ENCODE peak calls at places on chromosomes 1 and 21, in ten cellular contexts. V is lower lobe of right lung, X is GM23338, K is spleen, S is GM06990, L is WERI-Rb-1, G is IMR-90, Y is fibroblast of lung, A is hepatocyte, E is tibial artery. N is an unnamed sample.

GRCh38 chr1:186842547-186842946 is 13.8 kb downstream of the PLA2G4A start:
- DNase-seq in V (no peak), X (no peak), K (no peak), S (no peak), L (peak; percentile 9), G (no peak), Y (no peak), A (no peak), E (no peak), N (no peak)

GRCh38 chr21:37072239-37072987 is 458 bp downstream of the PIGP start:
- DNase-seq in V (no peak), X (peak; percentile 67), K (no peak), S (no peak), L (peak; percentile 85), G (peak; percentile 89), Y (no peak), A (peak; percentile 93), E (peak; percentile 82), N (peak; percentile 85)

GRCh38 chr1:70248729-70249128 is 27.5 kb downstream of the SRSF11 start:
- DNase-seq in V (no peak), X (no peak), K (no peak), S (no peak), L (no peak), G (no peak), Y (no peak), A (no peak), E (no peak), N (no peak)

GRCh38 chr21:29718081-29718815 is 221.5 kb downstream of the GRIK1 start:
- DNase-seq in V (no peak), X (no peak), K (no peak), S (no peak), L (no peak), G (peak; percentile 34), Y (peak; percentile 23), A (no peak), E (no peak), N (no peak)

GRCh38 chr1:159469921-159470595 is 30.5 kb downstream of the OR10J1 start:
- DNase-seq in V (no peak), X (no peak), K (no peak), S (no peak), L (no peak), G (no peak), Y (no peak), A (no peak), E (no peak), N (no peak)

GRCh38 chr1:170592591-170593111 is 60.7 kb downstream of the GORAB start:
- DNase-seq in V (no peak), X (no peak), K (no peak), S (no peak), L (no peak), G (no peak), Y (no peak), A (no peak), E (no peak), N (no peak)

GRCh38 chr1:22319608-22320007 is 132.0 kb upstream of the ZBTB40 start:
- DNase-seq in V (no peak), X (no peak), K (no peak), S (no peak), L (no peak), G (no peak), Y (no peak), A (no peak), E (no peak), N (no peak)

GRCh38 chr1:22080184-22080583 is 27.7 kb downstream of the CDC42 start:
- DNase-seq in V (no peak), X (no peak), K (no peak), S (no peak), L (no peak), G (no peak), Y (no peak), A (no peak), E (no peak), N (no peak)

GRCh38 chr1:42114229-42114628 is 39.0 kb upstream of the GUCA2B start:
- DNase-seq in V (no peak), X (no peak), K (no peak), S (no peak), L (no peak), G (no peak), Y (no peak), A (no peak), E (no peak), N (no peak)

GRCh38 chr21:17688912-17689874 is 76.5 kb upstream of the BTG3 start:
- DNase-seq in V (peak; percentile 57), X (peak; percentile 33), K (peak; percentile 78), S (peak; percentile 37), L (peak; percentile 35), G (peak; percentile 12), Y (no peak), A (peak; percentile 55), E (no peak), N (no peak)

GRCh38 chr1:207822602-207823451 is 71.0 kb downstream of the CD46 start:
- DNase-seq in V (peak; percentile 85), X (peak; percentile 53), K (peak; percentile 89), S (peak; percentile 85), L (no peak), G (peak; percentile 22), Y (peak; percentile 37), A (peak; percentile 30), E (peak; percentile 97), N (peak; percentile 84)

GRCh38 chr1:212078826-212079225 is 43.3 kb downstream of the DTL start:
- DNase-seq in V (no peak), X (no peak), K (no peak), S (no peak), L (no peak), G (no peak), Y (no peak), A (no peak), E (no peak), N (no peak)
- H3K36me3 ChIP-seq in V (no peaks in the 10 kb centered on the region), X (peaks cover 73% of the 10 kb centered on the region), K (no peaks in the 10 kb centered on the region), S (no peaks in the 10 kb centered on the region), L (peaks cover 93% of the 10 kb centered on the region), G (no peaks in the 10 kb centered on the region), Y (no peaks in the 10 kb centered on the region), A (no peaks in the 10 kb centered on the region), E (no peaks in the 10 kb centered on the region), N (no peaks in the 10 kb centered on the region)

GRCh38 chr1:212665241-212666115 is 34.2 kb downstream of the BATF3 start:
- DNase-seq in V (peak; percentile 90), X (peak; percentile 87), K (peak; percentile 95), S (peak; percentile 82), L (peak; percentile 83), G (peak; percentile 77), Y (peak; percentile 82), A (peak; percentile 89), E (peak; percentile 81), N (peak; percentile 86)
- TF ChIP-seq CTCF in V (peak; percentile 99), X (peak; percentile 99), K (peak; percentile 98), S (peak; percentile 97), L (peak; percentile 97), G (peak; percentile 93), Y (peak; percentile 87), A (peak; percentile 96), E (peak; percentile 93), N (peak; percentile 90)

GRCh38 chr1:150748859-150749719 is 16.5 kb downstream of the CTSS start:
- DNase-seq in V (no peak), X (no peak), K (no peak), S (no peak), L (no peak), G (no peak), Y (no peak), A (no peak), E (no peak), N (no peak)

GRCh38 chr1:150749720-150750311 is 15.8 kb downstream of the CTSS start:
- DNase-seq in V (no peak), X (no peak), K (no peak), S (no peak), L (no peak), G (no peak), Y (no peak), A (no peak), E (no peak), N (no peak)

GRCh38 chr1:150753416-150753815 is 12.2 kb downstream of the CTSS start:
- DNase-seq in V (no peak), X (no peak), K (no peak), S (no peak), L (no peak), G (no peak), Y (no peak), A (peak; percentile 28), E (no peak), N (no peak)

DNA sequence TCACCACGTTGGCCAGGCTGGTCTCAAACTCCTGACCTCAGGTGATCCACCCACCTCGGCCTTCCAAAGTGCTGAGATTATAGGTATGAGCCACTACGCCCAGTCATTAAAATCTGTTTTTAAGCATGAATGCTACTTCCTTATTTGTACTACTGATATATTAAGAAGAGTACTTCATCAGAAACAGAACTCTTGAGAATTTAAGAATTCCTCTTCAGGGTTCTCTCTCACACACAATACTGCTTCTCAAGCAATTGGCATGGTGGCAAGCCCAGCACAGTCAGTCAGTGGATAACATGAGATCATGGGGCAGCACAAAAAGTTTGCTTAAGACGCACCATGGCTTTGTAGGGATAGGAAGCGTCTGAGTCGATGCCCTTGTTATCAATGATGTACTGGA is 14.1 kb downstream of the CTSS start:
- DNase-seq in V (no peak), X (no peak), K (no peak), S (no peak), L (no peak), G (no peak), Y (no peak), A (no peak), E (no peak), N (no peak)
- H3K36me3 ChIP-seq in V (peaks cover 77% of the 10 kb centered on the region), X (no peaks in the 10 kb centered on the region), K (peaks cover 100% of the 10 kb centered on the region), S (peaks cover 12% of the 10 kb centered on the region), L (no peaks in the 10 kb centered on the region), G (no peaks in the 10 kb centered on the region), Y (no peaks in the 10 kb centered on the region), A (no peaks in the 10 kb centered on the region), E (no peaks in the 10 kb centered on the region), N (peaks cover 8% of the 10 kb centered on the region)

GRCh38 chr1:169103002-169103401 is 3.5 kb upstream of the ATP1B1 start:
- DNase-seq in V (no peak), X (no peak), K (no peak), S (no peak), L (no peak), G (no peak), Y (no peak), A (no peak), E (no peak), N (no peak)

GRCh38 chr1:169100883-169101214 is 5.6 kb upstream of the ATP1B1 start:
- DNase-seq in V (no peak), X (no peak), K (no peak), S (no peak), L (no peak), G (no peak), Y (no peak), A (no peak), E (no peak), N (no peak)

GRCh38 chr1:169100208-169100882 is 6.1 kb upstream of the ATP1B1 start:
- DNase-seq in V (no peak), X (no peak), K (no peak), S (no peak), L (no peak), G (no peak), Y (no peak), A (no peak), E (no peak), N (no peak)

GRCh38 chr1:169103443-169103842 is 3.0 kb upstream of the ATP1B1 start:
- DNase-seq in V (peak; percentile 84), X (peak; percentile 12), K (no peak), S (no peak), L (no peak), G (no peak), Y (no peak), A (peak; percentile 64), E (no peak), N (no peak)

DNA sequence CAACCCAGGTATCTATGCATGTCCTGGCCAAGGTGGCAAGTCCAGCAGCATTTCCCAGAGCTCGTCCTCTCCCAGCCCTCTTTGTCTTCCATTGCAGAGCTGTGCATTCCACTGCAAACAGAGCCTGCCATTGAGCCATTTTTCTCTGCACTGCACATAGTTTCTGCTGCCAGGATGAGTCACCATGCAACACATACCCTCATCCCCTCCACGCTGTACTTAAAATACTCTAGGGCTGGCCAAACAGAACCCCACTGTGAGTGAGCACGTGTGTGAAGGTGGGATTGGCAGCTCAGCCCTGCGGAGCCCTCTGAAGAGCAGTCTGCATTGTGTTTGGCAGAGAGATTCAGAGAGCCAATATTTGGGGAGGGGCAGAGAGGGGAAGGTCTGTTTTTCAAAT is 3.9 kb upstream of the ATP1B1 start:
- DNase-seq in V (peak; percentile 53), X (no peak), K (no peak), S (no peak), L (no peak), G (peak; percentile 85), Y (peak; percentile 77), A (peak; percentile 77), E (no peak), N (no peak)
- TF ChIP-seq CTCF in V (no peak), X (no peak), K (no peak), S (no peak), L (no peak), G (no peak), Y (no peak), A (no peak), E (no peak), N (no peak)

N was measured in psoas muscle.